ENCODE peak calls at places on chromosomes 4 and X, in nine cellular contexts. Z, O, A, J, D, C, R, N and X are unnamed samples.

GRCh38 chrX:136159615-136160025 is 12.3 kb downstream of the FHL1 start:
- DNase-seq in Z (no peak), N (no peak), C (no peak), O (no peak), D (peak; percentile 70), R (no peak), A (no peak), J (peak; percentile 72), X (no peak)

GRCh38 chr4:24470681-24471622 is 113.4 kb downstream of the DHX15 start:
- DNase-seq in R (no peak), O (peak; percentile 60), Z (peak; percentile 11), J (peak; percentile 12), D (peak; percentile 72), A (peak; percentile 67), N (no peak), C (no peak), X (no peak)

GRCh38 chr4:8351931-8352367 is 82.4 kb downstream of the HTRA3 start:
- DNase-seq in N (peak; percentile 74), R (no peak), C (peak; percentile 48), D (peak; percentile 70), A (no peak), Z (no peak), O (no peak), J (no peak), X (no peak)

GRCh38 chr4:76690091-76690905 is 207.6 kb downstream of the SOWAHB start:
- DNase-seq in R (no peak), A (no peak), O (peak; percentile 31), Z (peak; percentile 39), J (no peak), N (no peak), C (no peak), D (no peak), X (no peak)

GRCh38 chrX:110284159-110284558 is 33.7 kb downstream of the AMMECR1 start:
- DNase-seq in A (no peak), D (no peak), Z (no peak), J (no peak), R (no peak), O (no peak), C (no peak), N (no peak), X (no peak)

GRCh38 chr4:21090098-21090666 is 389.9 kb downstream of the PACRGL start:
- DNase-seq in N (no peak), Z (no peak), D (no peak), R (no peak), J (no peak), A (no peak), O (no peak), C (no peak), X (no peak)

GRCh38 chr4:84418032-84418709 is 80.9 kb downstream of the NKX6-1 start:
- DNase-seq in Z (peak; percentile 57), R (no peak), J (no peak), C (no peak), O (no peak), A (no peak), D (no peak), N (no peak), X (no peak)

GRCh38 chr4:105246712-105247111 is 100.0 kb downstream of the TET2 start:
- DNase-seq in A (no peak), N (no peak), R (no peak), J (no peak), D (no peak), O (no peak), Z (no peak), C (no peak), X (no peak)

GRCh38 chr4:77193511-77194236 is 36.7 kb downstream of the CCNG2 start:
- DNase-seq in R (peak; percentile 95), C (no peak), J (peak; percentile 93), N (peak; percentile 88), A (peak; percentile 80), O (peak; percentile 95), D (peak; percentile 66), Z (peak; percentile 75), X (no peak)

GRCh38 chrX:1239681-1240142 is 27.3 kb upstream of the CRLF2 start:
- DNase-seq in N (peak; percentile 84), A (no peak), R (peak; percentile 93), O (no peak), Z (peak; percentile 61), C (no peak), J (peak; percentile 95), D (peak; percentile 84), X (no peak)

GRCh38 chr4:77465271-77465670 is 140.3 kb upstream of the CXCL13 start:
- DNase-seq in C (peak; percentile 53), A (peak; percentile 49), O (peak; percentile 52), R (no peak), N (no peak), J (no peak), Z (peak; percentile 15), D (no peak), X (no peak)

GRCh38 chr4:159048166-159048886 is 54.6 kb upstream of the RAPGEF2 start:
- DNase-seq in Z (peak; percentile 74), C (peak; percentile 57), O (peak; percentile 63), R (no peak), J (no peak), A (no peak), N (peak; percentile 79), D (peak; percentile 85), X (peak; percentile 15)

GRCh38 chrX:53116101-53116500 is 22.2 kb downstream of the KANTR start:
- DNase-seq in N (no peak), C (no peak), J (no peak), O (no peak), Z (peak; percentile 14), R (no peak), A (no peak), D (no peak), X (no peak)

GRCh38 chr4:98614655-98615054 is 43.8 kb downstream of the TSPAN5 start:
- DNase-seq in J (no peak), D (no peak), N (no peak), R (no peak), Z (no peak), O (no peak), A (no peak), C (no peak), X (no peak)

GRCh38 chr4:76640252-76640925 is 205.4 kb downstream of the SHROOM3 start:
- DNase-seq in Z (no peak), O (peak; percentile 29), D (no peak), C (no peak), R (no peak), N (no peak), A (no peak), J (no peak), X (no peak)

GRCh38 chr4:105092768-105093167 is 53.9 kb upstream of the TET2 start:
- DNase-seq in J (no peak), N (no peak), A (no peak), R (no peak), O (no peak), D (no peak), Z (no peak), C (no peak), X (no peak)

GRCh38 chr4:74886490-74886889 is 46.4 kb upstream of the PARM1 start:
- DNase-seq in N (no peak), Z (no peak), A (no peak), O (no peak), J (no peak), D (no peak), C (no peak), R (no peak), X (no peak)

GRCh38 chr4:65589331-65589730 is 81.0 kb downstream of the EPHA5 start:
- DNase-seq in A (no peak), J (no peak), D (no peak), N (no peak), C (no peak), O (peak; percentile 11), R (no peak), Z (no peak), X (no peak)

GRCh38 chr4:34158883-34159282 is 2085.4 kb downstream of the ARAP2 start:
- DNase-seq in A (no peak), O (no peak), J (no peak), Z (no peak), R (no peak), N (no peak), D (no peak), C (no peak), X (no peak)

GRCh38 chr4:119300388-119301131 is 21.4 kb downstream of the FABP2 start:
- DNase-seq in D (peak; percentile 96), J (peak; percentile 94), Z (peak; percentile 97), A (peak; percentile 93), C (peak; percentile 97), R (peak; percentile 99), O (peak; percentile 97), N (peak; percentile 97), X (peak; percentile 67)
- TF ChIP-seq CTCF in D (no peak), J (no peak), Z (peak; percentile 40), A (no peak), C (no peak), R (no peak), O (peak; percentile 9), N (no peak), X (no peak)

GRCh38 chr4:176790398-176790797 is 2.3 kb downstream of the VEGFC start:
- DNase-seq in D (no peak), Z (no peak), J (no peak), A (no peak), C (no peak), O (no peak), N (no peak), R (no peak), X (no peak)
- TF ChIP-seq POLR2AphosphoS5 in D (no peak), Z (no peak), J (no peak), A (no peak), C (no peak), O (no peak), N (no peak), R (no peak), X (no peak)

GRCh38 chr4:153763404-153763803 is 3.6 kb upstream of the RNF175 start:
- DNase-seq in Z (no peak), O (peak; percentile 79), N (no peak), D (no peak), R (no peak), J (no peak), A (peak; percentile 66), C (no peak), X (no peak)
- TF ChIP-seq CTCF in Z (no peak), O (peak; percentile 94), N (no peak), D (no peak), R (no peak), J (no peak), A (peak; percentile 70), C (no peak), X (peak; percentile 42)

GRCh38 chr4:53647547-53647946 is 56.3 kb upstream of the LNX1 start:
- DNase-seq in R (no peak), J (no peak), D (no peak), N (no peak), Z (no peak), A (no peak), C (no peak), O (no peak), X (no peak)

GRCh38 chr4:53644607-53645006 is 53.3 kb upstream of the LNX1 start:
- DNase-seq in A (no peak), J (peak; percentile 13), R (no peak), N (no peak), O (no peak), C (peak; percentile 82), Z (peak; percentile 88), D (no peak), X (no peak)

GRCh38 chr4:53645108-53645507 is 53.8 kb upstream of the LNX1 start:
- DNase-seq in C (no peak), N (no peak), A (no peak), J (no peak), D (no peak), O (no peak), Z (no peak), R (no peak), X (no peak)

GRCh38 chr4:53649357-53649756 is 58.1 kb upstream of the LNX1 start:
- DNase-seq in D (no peak), Z (no peak), O (no peak), R (no peak), J (no peak), N (no peak), A (no peak), C (no peak), X (no peak)

GRCh38 chr4:53646792-53647191 is 55.5 kb upstream of the LNX1 start:
- DNase-seq in A (no peak), O (no peak), N (no peak), Z (peak; percentile 56), J (no peak), D (no peak), C (no peak), R (no peak), X (no peak)
- TF ChIP-seq POLR2AphosphoS5 in A (no peak), O (no peak), N (no peak), Z (no peak), J (no peak), D (no peak), C (no peak), R (no peak), X (no peak)